ENCODE peak calls at places on chromosomes 2 and 18, in seven cellular contexts. T, H, G, Q, Y, A and E are unnamed samples.

GRCh38 chr18:8176554-8176953 is 432.7 kb upstream of the RAB12 start:
- ATAC-seq in T (no peak), G (no peak), Q (no peak), H (no peak), A (peak; percentile 60), Y (no peak), E (no peak)

GRCh38 chr2:47539228-47539627 is 136.3 kb downstream of the MSH2 start:
- ATAC-seq in G (no peak), Q (no peak), Y (no peak), T (no peak), H (no peak), A (no peak), E (no peak)

GRCh38 chr2:170455617-170456426 is 259.3 kb upstream of the SP5 start:
- ATAC-seq in Y (no peak), A (no peak), H (no peak), Q (no peak), T (no peak), G (no peak), E (peak; percentile 57)

GRCh38 chr2:39513641-39514094 is 76.6 kb upstream of the MAP4K3 start:
- ATAC-seq in Q (peak; percentile 83), Y (peak; percentile 98), G (peak; percentile 93), H (peak; percentile 80), A (peak; percentile 92), T (peak; percentile 64), E (peak; percentile 77)

GRCh38 chr18:24704921-24705620 is 244.6 kb downstream of the HRH4 start:
- ATAC-seq in Y (no peak), H (no peak), T (no peak), G (peak; percentile 57), A (no peak), Q (no peak), E (no peak)

GRCh38 chr2:127053731-127054603 is 53.0 kb downstream of the BIN1 start:
- ATAC-seq in Y (no peak), G (no peak), T (no peak), A (no peak), Q (no peak), H (no peak), E (no peak)

GRCh38 chr2:60948161-60948560 is 66.8 kb downstream of the REL start:
- ATAC-seq in H (no peak), Y (no peak), T (peak; percentile 74), G (no peak), Q (no peak), A (no peak), E (peak; percentile 30)

GRCh38 chr2:8819194-8819593 is 18.2 kb downstream of the KIDINS220 start:
- ATAC-seq in H (no peak), G (no peak), T (no peak), A (no peak), Y (peak; percentile 44), Q (no peak), E (peak; percentile 67)

GRCh38 chr18:38047820-38048219 is 482.2 kb upstream of the CELF4 start:
- ATAC-seq in Q (no peak), Y (no peak), G (no peak), H (no peak), T (no peak), A (no peak), E (no peak)

GRCh38 chr2:58871469-58872142 is 630.5 kb upstream of the FANCL start:
- ATAC-seq in T (peak; percentile 73), H (no peak), Q (no peak), Y (no peak), G (no peak), A (no peak), E (no peak)

GRCh38 chr18:58255701-58256311 is 211.8 kb downstream of the NEDD4L start:
- ATAC-seq in T (no peak), G (peak; percentile 49), Y (no peak), Q (no peak), A (peak; percentile 12), H (no peak), E (no peak)

GRCh38 chr2:98140210-98140609 is 53.2 kb downstream of the VWA3B start:
- ATAC-seq in G (no peak), H (no peak), T (no peak), Q (no peak), A (no peak), Y (no peak), E (no peak)

GRCh38 chr2:230847883-230848388 is 16.8 kb upstream of the ITM2C start:
- ATAC-seq in G (peak; percentile 98), Y (peak; percentile 99), A (peak; percentile 99), H (peak; percentile 90), T (peak; percentile 100), Q (peak; percentile 97), E (peak; percentile 83)

GRCh38 chr2:191811807-191812602 is 34.9 kb downstream of the CAVIN2 start:
- ATAC-seq in G (peak; percentile 93), Y (peak; percentile 99), T (peak; percentile 91), Q (no peak), A (peak; percentile 93), H (peak; percentile 89), E (peak; percentile 82)

GRCh38 chr2:132651115-132652099 is 18.6 kb downstream of the LYPD1 start:
- ATAC-seq in Y (peak; percentile 99), H (no peak), G (peak; percentile 64), Q (no peak), A (no peak), T (peak; percentile 83), E (no peak)

GRCh38 chr2:201137505-201138400 is 21.8 kb downstream of the CFLAR start:
- ATAC-seq in G (peak; percentile 29), A (peak; percentile 3), Y (no peak), Q (no peak), T (no peak), H (no peak), E (peak; percentile 83)

GRCh38 chr2:231781798-231782726 is 980 bp upstream of the PDE6D start:
- ATAC-seq in T (no peak), A (peak; percentile 31), H (no peak), Y (peak; percentile 8), Q (peak; percentile 9), G (no peak), E (peak; percentile 63)